ENCODE peak calls at places on chromosome 22, in ten cellular contexts. F, C, H, I, D, A, W, G, X and M are unnamed samples.

GRCh38 chr22:25077964-25078363 is 121.7 kb upstream of the CRYBB3 start:
- DNase-seq in D (no peak), X (no peak), C (no peak), G (no peak), W (no peak), I (no peak), H (no peak), F (no peak), A (no peak), M (no peak)

GRCh38 chr22:41078975-41079374 is 13.4 kb upstream of the EP300 start:
- DNase-seq in W (no peak), H (no peak), X (no peak), C (no peak), I (no peak), G (no peak), A (no peak), D (no peak), F (no peak), M (no peak)

GRCh38 chr22:33332538-33332937 is 274.4 kb upstream of the SYN3 start:
- DNase-seq in C (peak), I (no peak), X (no peak), A (no peak), F (no peak), W (no peak), D (no peak), H (no peak), G (no peak), M (no peak)

GRCh38 chr22:23915230-23915754 is 21.1 kb downstream of the MIF start:
- DNase-seq in C (no peak), F (no peak), W (no peak), G (no peak), H (no peak), X (no peak), A (no peak), I (no peak), D (no peak), M (no peak)

GRCh38 chr22:20430101-20430640 is 7.5 kb downstream of the SCARF2 start:
- DNase-seq in X (no peak), G (peak), C (peak), D (no peak), H (no peak), A (peak), W (no peak), F (no peak), I (no peak), M (no peak)

GRCh38 chr22:27129266-27129665 is 471.9 kb downstream of the MIAT start:
- DNase-seq in C (no peak), W (no peak), H (peak), F (no peak), G (no peak), D (no peak), X (no peak), I (peak), A (no peak), M (no peak)

GRCh38 chr22:27809226-27809625 is 7.7 kb upstream of the MN1 start:
- DNase-seq in A (no peak), F (no peak), H (no peak), C (peak), G (no peak), I (no peak), D (no peak), W (no peak), X (no peak), M (no peak)

GRCh38 chr22:37533995-37534394 is 14.8 kb upstream of the CARD10 start:
- DNase-seq in D (no peak), G (no peak), F (no peak), A (no peak), I (peak), W (no peak), X (no peak), H (no peak), C (peak), M (no peak)

GRCh38 chr22:27639180-27640086 is 162.1 kb downstream of the MN1 start:
- DNase-seq in W (no peak), A (no peak), G (no peak), I (no peak), X (peak), F (no peak), C (no peak), H (no peak), D (no peak), M (no peak)

GRCh38 chr22:35154937-35155387 is 89.0 kb downstream of the ISX start:
- DNase-seq in C (peak), W (peak), A (no peak), H (peak), G (peak), X (peak), D (peak), F (no peak), I (peak), M (no peak)

GRCh38 chr22:50302564-50302963 is 4.9 kb downstream of the PLXNB2 start:
- DNase-seq in D (no peak), I (no peak), C (no peak), F (no peak), H (no peak), G (no peak), X (peak), W (no peak), A (no peak), M (no peak)
- H3K27ac ChIP-seq in D (peak), I (peak), C (no peak), F (peak), H (peak), G (peak), X (peak), W (peak), A (peak), M (peak)

GRCh38 chr22:50630376-50630775 is 2.4 kb upstream of the ARSA start:
- DNase-seq in D (no peak), G (peak), F (no peak), X (no peak), C (no peak), I (no peak), A (peak), W (peak), H (no peak), M (no peak)

GRCh38 chr22:50627452-50627913 is 469 bp downstream of the ARSA start:
- DNase-seq in I (no peak), H (peak), G (peak), X (no peak), A (peak), W (peak), D (no peak), F (no peak), C (no peak), M (no peak)

GRCh38 chr22:50626856-50627451 is 998 bp downstream of the ARSA start:
- DNase-seq in H (no peak), D (no peak), C (no peak), A (peak), W (peak), F (no peak), G (peak), I (no peak), X (no peak), M (no peak)

GRCh38 chr22:50627914-50628542 is at the start of gene ARSA:
- DNase-seq in C (peak), D (peak), H (peak), A (peak), I (peak), G (peak), F (peak), W (peak), X (peak), M (no peak)

DNA sequence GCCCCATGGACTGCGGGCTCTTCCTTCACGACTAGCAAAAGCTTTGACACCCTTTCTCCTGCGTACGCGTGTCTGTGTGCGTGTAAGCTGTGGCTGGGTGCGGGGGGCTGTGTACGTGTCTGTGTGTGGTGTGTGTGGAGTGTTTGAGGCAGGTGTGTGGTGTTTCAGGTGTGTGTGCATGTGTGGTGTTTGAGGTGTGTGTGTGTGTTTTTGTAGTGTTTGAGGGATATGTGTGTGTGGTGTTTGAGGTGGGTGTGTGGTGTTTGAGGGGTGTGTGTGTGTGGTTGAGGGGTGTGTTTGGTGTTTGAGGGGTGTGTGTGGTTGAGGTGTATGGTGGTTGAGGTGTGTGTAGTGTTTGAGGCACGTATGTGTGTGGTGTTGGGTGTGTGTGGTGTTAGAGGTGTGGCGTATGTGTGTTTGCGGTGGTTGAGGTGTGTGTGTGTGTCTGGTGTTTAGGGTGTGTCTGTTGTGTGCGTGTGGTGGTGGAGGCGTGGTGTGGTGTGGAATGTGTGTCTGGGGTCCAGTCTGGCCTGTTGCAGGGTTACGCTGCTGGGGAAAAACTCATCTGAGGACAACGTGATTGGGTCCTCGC is 687 bp upstream of the ARSA start:
- DNase-seq in I (no peak), W (no peak), H (no peak), C (no peak), X (no peak), F (no peak), G (peak), A (peak), D (no peak), M (no peak)
- TF ChIP-seq POLR2A in I (no peak), W (no peak), H (no peak), C (no peak), X (no peak), F (no peak), G (no peak), A (no peak), D (no peak), M (no peak)

DNA sequence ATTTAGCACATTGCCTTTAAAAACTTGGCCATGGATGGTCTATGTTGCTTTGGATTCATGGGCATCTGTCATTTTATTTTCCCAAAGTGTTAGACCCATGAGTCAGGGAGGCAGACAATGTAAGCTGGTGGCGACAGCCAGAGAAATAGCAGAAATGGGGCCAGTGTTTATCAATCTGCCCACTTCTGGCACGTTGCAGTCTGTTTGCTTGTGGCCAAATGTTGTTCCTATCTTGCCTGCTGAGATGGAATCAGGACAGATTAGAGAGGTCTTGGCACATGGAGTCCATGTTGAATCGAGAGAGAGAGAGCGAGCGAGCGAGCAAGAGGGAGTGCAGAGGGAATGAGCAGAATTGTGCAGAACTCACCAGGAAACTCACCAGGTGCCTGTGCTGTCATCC is 22.0 kb upstream of the PARVG start:
- DNase-seq in G (peak), F (no peak), C (no peak), X (no peak), A (no peak), W (no peak), D (no peak), I (no peak), H (no peak), M (no peak)
- H3K27ac ChIP-seq in G (no peak), F (no peak), C (no peak), X (no peak), A (no peak), W (no peak), D (no peak), I (no peak), H (no peak), M (peak)

GRCh38 chr22:31240011-31240410 is 27.9 kb downstream of the LIMK2 start:
- DNase-seq in A (no peak), D (no peak), C (no peak), G (no peak), X (no peak), W (no peak), H (no peak), I (peak), F (no peak), M (no peak)

GRCh38 chr22:31241200-31241599 is 29.1 kb downstream of the LIMK2 start:
- DNase-seq in G (no peak), F (no peak), W (no peak), A (no peak), I (peak), H (no peak), X (no peak), D (no peak), C (no peak), M (no peak)

GRCh38 chr22:31244044-31244942 is 32.2 kb downstream of the LIMK2 start:
- DNase-seq in A (no peak), H (peak), F (no peak), W (no peak), G (no peak), X (no peak), D (no peak), C (peak), I (peak), M (no peak)

GRCh38 chr22:31243339-31244043 is 31.4 kb downstream of the LIMK2 start:
- DNase-seq in I (no peak), H (peak), X (no peak), W (no peak), D (no peak), F (no peak), A (no peak), C (no peak), G (no peak), M (no peak)

GRCh38 chr22:31241936-31242335 is 29.8 kb downstream of the LIMK2 start:
- DNase-seq in W (no peak), A (no peak), F (no peak), H (no peak), I (peak), C (no peak), D (no peak), G (no peak), X (no peak), M (no peak)
- TF ChIP-seq POLR2A in W (no peak), A (no peak), F (no peak), H (no peak), I (no peak), C (no peak), D (no peak), G (no peak), X (no peak), M (no peak)

GRCh38 chr22:30209642-30210041 is 36.9 kb downstream of the LIF start:
- DNase-seq in G (peak), X (no peak), W (peak), A (peak), I (no peak), H (no peak), D (no peak), C (no peak), F (no peak), M (no peak)

GRCh38 chr22:30204742-30205111 is 41.8 kb downstream of the LIF start:
- DNase-seq in H (no peak), F (no peak), I (peak), D (no peak), A (no peak), W (no peak), C (no peak), X (no peak), G (no peak), M (no peak)

GRCh38 chr22:30208631-30209603 is 37.6 kb downstream of the LIF start:
- DNase-seq in D (peak), I (peak), G (no peak), F (no peak), C (peak), W (peak), H (peak), X (peak), A (peak), M (no peak)

GRCh38 chr22:30205281-30206115 is 41.1 kb downstream of the LIF start:
- DNase-seq in H (peak), G (no peak), X (peak), C (peak), F (no peak), W (no peak), A (peak), I (peak), D (no peak), M (no peak)

DNA sequence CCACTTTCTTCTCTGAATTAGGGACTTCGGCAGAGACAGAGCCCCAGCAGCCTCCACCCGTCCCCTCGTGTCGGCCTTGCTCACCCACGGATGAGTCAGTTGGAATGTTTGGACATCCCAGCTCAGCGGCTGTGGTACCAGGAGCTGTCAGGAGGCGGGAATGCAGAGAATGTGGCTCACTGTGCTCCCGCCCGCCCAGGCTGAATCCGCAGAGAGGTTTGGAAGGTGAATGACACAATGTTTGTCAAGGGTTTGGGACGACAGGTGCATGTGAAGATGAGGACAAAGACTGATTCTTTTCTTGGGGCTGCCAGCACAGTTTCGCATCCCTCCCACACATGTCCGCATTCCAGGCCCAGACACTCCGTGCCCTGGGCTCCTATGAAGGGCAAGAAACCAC is 39.6 kb downstream of the LIF start:
- DNase-seq in H (peak), C (no peak), X (no peak), F (no peak), G (no peak), A (peak), I (peak), D (peak), W (peak), M (no peak)
- H3K27ac ChIP-seq in H (peak), C (no peak), X (no peak), F (no peak), G (peak), A (peak), I (peak), D (peak), W (peak), M (peak)

DNA sequence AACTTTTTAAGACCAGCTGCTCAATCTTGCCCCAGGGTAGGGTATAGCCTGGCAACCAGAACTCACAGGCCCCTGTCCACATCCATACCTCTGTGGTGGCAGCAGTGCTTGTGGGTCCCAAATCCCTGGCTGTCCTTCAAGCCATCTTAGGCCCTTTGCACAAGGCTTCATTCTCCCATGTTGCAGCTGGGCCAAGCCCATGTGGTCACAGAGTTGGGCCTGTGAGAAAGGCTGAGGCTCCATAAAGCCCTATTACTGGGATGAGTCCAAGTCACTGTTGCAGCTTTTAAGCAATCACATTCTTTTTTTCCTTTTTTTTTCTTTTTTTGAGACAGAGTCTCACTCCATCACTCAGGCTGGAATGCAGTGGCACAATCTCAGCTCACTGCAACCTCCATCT is 47.9 kb upstream of the SLC25A1 start:
- DNase-seq in I (no peak), D (no peak), C (no peak), W (no peak), X (no peak), G (no peak), A (no peak), F (no peak), H (no peak), M (no peak)
- TF ChIP-seq POLR2A in I (no peak), D (no peak), C (no peak), W (no peak), X (no peak), G (no peak), A (no peak), F (no peak), H (no peak), M (no peak)

DNA sequence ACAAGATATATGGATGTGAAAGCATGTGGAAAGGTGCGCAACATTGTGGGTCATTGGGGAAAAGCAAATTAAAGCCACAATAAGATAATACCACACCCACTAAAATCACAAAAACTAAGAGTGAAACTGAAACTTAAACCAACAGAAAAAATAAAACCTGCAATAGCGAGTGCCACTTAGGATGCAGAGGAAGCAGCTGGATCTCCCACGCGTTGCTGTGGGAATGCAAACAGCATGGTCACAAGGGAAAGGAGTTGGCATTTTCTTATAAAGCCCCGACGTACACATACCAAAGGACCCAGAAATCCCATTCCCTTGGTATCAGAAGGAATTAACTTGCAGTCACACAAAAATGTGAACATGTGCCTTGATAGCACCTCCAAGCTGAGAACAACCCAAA is 712.0 kb downstream of the TBC1D22A start:
- DNase-seq in W (no peak), G (no peak), I (no peak), C (no peak), A (no peak), X (no peak), F (no peak), D (no peak), H (no peak), M (peak)
- H3K27ac ChIP-seq in W (no peak), G (no peak), I (no peak), C (no peak), A (no peak), X (no peak), F (no peak), D (no peak), H (no peak), M (no peak)

DNA sequence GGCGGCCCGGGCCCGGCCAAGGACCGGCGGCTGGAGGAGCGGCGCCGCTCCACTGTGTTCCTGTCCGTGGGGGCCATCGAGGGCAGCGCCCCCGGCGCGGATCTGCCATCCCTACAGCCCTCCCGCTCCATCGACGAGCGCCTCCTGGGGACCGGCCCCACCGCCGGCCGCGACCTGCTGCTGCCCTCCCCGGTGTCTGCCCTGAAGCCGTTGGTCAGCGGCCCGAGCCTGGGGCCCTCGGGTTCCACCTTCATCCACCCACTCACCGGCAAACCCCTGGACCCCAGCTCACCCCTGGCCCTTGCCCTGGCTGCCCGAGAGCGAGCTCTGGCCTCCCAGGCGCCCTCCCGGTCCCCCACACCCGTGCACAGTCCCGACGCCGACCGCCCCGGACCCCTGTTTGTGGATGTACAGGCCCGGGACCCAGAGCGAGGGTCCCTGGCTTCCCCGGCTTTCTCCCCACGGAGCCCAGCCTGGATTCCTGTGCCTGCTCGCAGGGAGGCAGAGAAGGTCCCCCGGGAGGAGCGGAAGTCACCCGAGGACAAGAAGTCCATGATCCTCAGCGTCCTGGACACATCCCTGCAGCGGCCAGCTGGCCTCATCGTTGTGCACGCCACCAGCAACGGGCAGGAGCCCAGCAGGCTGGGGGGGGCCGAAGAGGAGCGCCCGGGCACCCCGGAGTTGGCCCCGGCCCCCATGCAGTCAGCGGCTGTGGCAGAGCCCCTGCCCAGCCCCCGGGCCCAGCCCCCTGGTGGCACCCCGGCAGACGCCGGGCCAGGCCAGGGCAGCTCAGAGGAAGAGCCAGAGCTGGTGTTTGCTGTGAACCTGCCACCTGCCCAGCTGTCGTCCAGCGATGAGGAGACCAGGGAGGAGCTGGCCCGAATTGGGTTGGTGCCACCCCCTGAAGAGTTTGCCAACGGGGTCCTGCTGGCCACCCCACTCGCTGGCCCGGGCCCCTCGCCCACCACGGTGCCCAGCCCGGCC is 16.9 kb upstream of the ACR start:
- DNase-seq in D (no peak), I (no peak), F (no peak), W (no peak), A (no peak), C (no peak), H (no peak), G (no peak), X (no peak), M (no peak)
- TF ChIP-seq POLR2A in D (no peak), I (no peak), F (no peak), W (no peak), A (no peak), C (no peak), H (no peak), G (no peak), X (no peak), M (no peak)